ENCODE peak calls at places on chromosomes 3 and 15, in five cellular contexts. M is CD4-positive, alpha-beta T cell; C is foreskin fibroblast; T is natural killer cell; R is neural crest cell. Q is an unnamed sample.

GRCh38 chr3:115071611-115072010 is 75.5 kb downstream of the ZBTB20 start:
- DNase-seq in M (no peak), C (peak), T (no peak), R (peak), Q (no peak)

GRCh38 chr15:49627407-49627877 is 6.6 kb downstream of the DTWD1 start:
- DNase-seq in M (no peak), C (peak), T (no peak), R (no peak), Q (no peak)

GRCh38 chr3:46565113-46565490 is 1.0 kb downstream of the LRRC2 start:
- DNase-seq in M (no peak), C (no peak), T (no peak), R (no peak), Q (no peak)

GRCh38 chr3:62870321-62870720 is 4.9 kb downstream of the CADPS start:
- DNase-seq in M (no peak), C (peak), T (no peak), R (no peak), Q (no peak)

GRCh38 chr3:49158108-49158709 is 7.9 kb downstream of the CCDC71 start:
- DNase-seq in M (peak), C (peak), T (peak), R (peak), Q (peak)

GRCh38 chr3:45112939-45113338 is 33.2 kb downstream of the CDCP1 start:
- DNase-seq in M (no peak), C (peak), T (no peak), R (no peak), Q (no peak)

GRCh38 chr3:23209103-23209502 is 6.0 kb downstream of the UBE2E2 start:
- DNase-seq in M (no peak), C (no peak), T (no peak), R (no peak), Q (no peak)

GRCh38 chr3:56706629-56707028 is 23.6 kb upstream of the TASOR start:
- DNase-seq in M (no peak), C (no peak), T (no peak), R (no peak), Q (no peak)

GRCh38 chr15:89593018-89593417 is 17.7 kb downstream of the TICRR start:
- DNase-seq in M (no peak), C (peak), T (no peak), R (no peak), Q (no peak)

GRCh38 chr3:113054552-113054951 is 63.8 kb downstream of the GTPBP8 start:
- DNase-seq in M (no peak), C (peak), T (no peak), R (no peak), Q (no peak)

GRCh38 chr3:150945226-150945625 is 27.3 kb downstream of the CLRN1 start:
- DNase-seq in M (no peak), C (peak), T (no peak), R (no peak), Q (no peak)

GRCh38 chr3:13541691-13542090 is 7.2 kb upstream of the FBLN2 start:
- DNase-seq in M (no peak), C (peak), T (no peak), R (no peak), Q (no peak)

GRCh38 chr3:141942006-141942405 is 65.6 kb downstream of the ATP1B3 start:
- DNase-seq in M (no peak), C (no peak), T (no peak), R (no peak), Q (no peak)

GRCh38 chr3:127959041-127959440 is 44.0 kb downstream of the KBTBD12 start:
- DNase-seq in M (no peak), C (no peak), T (no peak), R (no peak), Q (no peak)

GRCh38 chr3:117624424-117624823 is 914.8 kb downstream of the TUSC7 start:
- DNase-seq in M (no peak), C (no peak), T (no peak), R (no peak), Q (no peak)

GRCh38 chr3:14775574-14775973 is 43.2 kb upstream of the FGD5 start:
- DNase-seq in M (no peak), C (no peak), T (no peak), R (no peak), Q (no peak)

GRCh38 chr3:190051643-190052042 is 69.1 kb downstream of the P3H2 start:
- DNase-seq in M (no peak), C (no peak), T (no peak), R (no peak), Q (no peak)

GRCh38 chr3:190058486-190059241 is 62.0 kb downstream of the P3H2 start:
- DNase-seq in M (no peak), C (peak), T (no peak), R (no peak), Q (no peak)

GRCh38 chr3:190056795-190057194 is 63.9 kb downstream of the P3H2 start:
- DNase-seq in M (no peak), C (no peak), T (no peak), R (no peak), Q (no peak)

GRCh38 chr3:190055773-190056172 is 64.9 kb downstream of the P3H2 start:
- DNase-seq in M (no peak), C (no peak), T (no peak), R (no peak), Q (no peak)

DNA sequence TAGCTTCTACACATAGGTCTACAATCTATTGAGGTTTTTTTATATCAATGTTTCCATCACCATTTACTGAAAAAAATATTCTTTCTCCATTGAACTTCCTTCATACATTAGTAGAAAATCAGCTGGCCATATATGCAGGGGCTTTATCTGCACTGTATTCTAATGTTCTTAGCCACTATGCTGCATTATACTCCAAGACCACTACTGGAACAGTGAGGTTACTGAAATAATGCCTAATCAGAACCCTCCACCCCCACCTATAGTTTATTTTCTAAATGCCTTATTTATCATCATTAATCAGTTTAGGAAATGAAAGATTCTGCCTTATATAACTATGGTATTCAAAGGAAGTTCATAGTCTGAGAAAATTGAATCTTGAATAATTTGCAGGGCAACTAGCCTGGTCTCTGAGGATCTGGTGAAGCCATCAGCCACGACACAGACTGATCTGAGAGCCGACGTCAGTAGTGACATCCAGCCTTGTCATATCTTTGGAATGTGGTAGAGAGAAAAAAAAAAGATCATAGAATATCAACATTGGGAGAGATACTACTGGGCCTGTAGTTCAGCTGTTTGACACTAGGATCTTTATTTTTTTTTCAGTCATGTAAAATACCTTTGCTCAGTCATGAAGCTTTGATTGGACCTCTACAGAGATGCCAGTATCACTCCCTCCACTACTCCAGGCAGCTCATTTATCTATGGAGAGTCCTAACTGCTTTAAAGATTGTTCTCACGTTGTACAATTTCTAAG is 66.6 kb downstream of the P3H2 start:
- DNase-seq in M (no peak), C (peak), T (no peak), R (no peak), Q (no peak)
- TF ChIP-seq CTCF in M (no peak), C (no peak), T (no peak), R (peak), Q (no peak)

GRCh38 chr15:70159397-70160009 is 61.8 kb upstream of the TLE3 start:
- DNase-seq in M (no peak), C (no peak), T (no peak), R (no peak), Q (no peak)
- TF ChIP-seq CTCF in M (no peak), C (no peak), T (no peak), R (no peak), Q (no peak)

DNA sequence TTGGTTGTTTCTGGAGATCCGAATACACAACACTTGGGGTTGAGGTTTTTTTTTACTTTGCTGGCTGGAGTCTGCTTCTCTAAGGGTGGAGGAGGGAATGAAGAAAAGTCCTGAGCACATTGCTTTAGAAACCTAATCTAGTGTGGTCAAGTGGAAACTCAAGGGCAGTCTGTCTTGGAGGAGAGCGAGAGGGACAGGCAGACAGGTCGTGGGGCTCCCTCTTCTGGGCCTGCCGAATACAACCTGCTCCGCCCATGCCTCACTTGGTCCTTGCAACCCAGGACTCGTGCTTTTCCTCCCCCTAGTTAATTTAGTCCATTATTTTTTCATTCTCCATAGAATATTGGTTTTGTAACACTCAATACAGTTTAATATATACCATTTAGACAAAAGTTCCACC is 176.7 kb upstream of the LYSMD4 start:
- DNase-seq in M (no peak), C (no peak), T (no peak), R (no peak), Q (no peak)
- TF ChIP-seq CTCF in M (no peak), C (no peak), T (no peak), R (peak), Q (peak)

GRCh38 chr3:10041034-10041433 is 14.8 kb downstream of the FANCD2 start:
- DNase-seq in M (no peak), C (peak), T (no peak), R (no peak), Q (no peak)
- TF ChIP-seq CTCF in M (no peak), C (no peak), T (no peak), R (no peak), Q (no peak)

DNA sequence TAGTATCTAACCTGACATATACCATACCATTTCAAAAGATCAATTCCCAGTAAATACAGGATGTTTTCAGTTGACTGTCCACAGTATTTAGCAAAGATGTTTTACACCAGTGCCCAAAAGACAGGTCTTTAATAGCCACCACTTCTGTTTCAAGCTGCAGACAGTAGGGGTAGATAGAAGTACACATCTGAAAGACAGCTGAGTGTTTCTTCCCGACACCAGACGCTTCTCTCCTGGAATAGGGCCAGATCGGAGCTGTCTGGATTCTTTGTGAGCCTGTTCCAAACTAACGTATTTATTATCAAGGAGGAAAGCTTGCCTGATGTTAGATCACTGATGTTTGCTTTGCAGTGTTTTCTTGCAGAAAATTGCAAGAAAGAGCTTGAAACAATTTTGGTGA is 136.1 kb upstream of the RBMS3 start:
- DNase-seq in M (no peak), C (peak), T (no peak), R (no peak), Q (no peak)
- TF ChIP-seq CTCF in M (no peak), C (no peak), T (no peak), R (no peak), Q (no peak)